ENCODE peak calls at places on chromosomes 5 and 9, in four cellular contexts. One of them, this sample, is unnamed.

GRCh38 chr5:75463726-75464125 is 47.7 kb downstream of the CERT1 start:
- DNase-seq in effector memory CD4-positive, alpha-beta T cell: no peak
- DNase-seq in IMR-90: no peak
- DNase-seq in right cardiac atrium: no peak
- DNase-seq in this sample: no peak

GRCh38 chr9:136484153-136485048 is 1.6 kb upstream of the SEC16A start:
- DNase-seq in right cardiac atrium: peak; percentile 78
- DNase-seq in effector memory CD4-positive, alpha-beta T cell: no peak
- DNase-seq in IMR-90: no peak
- DNase-seq in this sample: peak; percentile 24

GRCh38 chr5:88724201-88724600 is 158.8 kb downstream of the MEF2C start:
- DNase-seq in right cardiac atrium: no peak
- DNase-seq in IMR-90: peak; percentile 29
- DNase-seq in effector memory CD4-positive, alpha-beta T cell: no peak
- DNase-seq in this sample: no peak

GRCh38 chr5:58787982-58788381 is 205.1 kb downstream of the RAB3C start:
- DNase-seq in right cardiac atrium: no peak
- DNase-seq in effector memory CD4-positive, alpha-beta T cell: no peak
- DNase-seq in IMR-90: no peak
- DNase-seq in this sample: no peak

GRCh38 chr5:7534505-7534904 is 138.6 kb downstream of the ADCY2 start:
- DNase-seq in right cardiac atrium: no peak
- DNase-seq in effector memory CD4-positive, alpha-beta T cell: no peak
- DNase-seq in IMR-90: no peak
- DNase-seq in this sample: no peak

GRCh38 chr5:122967625-122968024 is 68.9 kb downstream of the PPIC start:
- DNase-seq in effector memory CD4-positive, alpha-beta T cell: no peak
- DNase-seq in IMR-90: no peak
- DNase-seq in right cardiac atrium: no peak
- DNase-seq in this sample: no peak

GRCh38 chr5:9015250-9015936 is 530.5 kb downstream of the SEMA5A start:
- DNase-seq in effector memory CD4-positive, alpha-beta T cell: no peak
- DNase-seq in IMR-90: peak; percentile 44
- DNase-seq in right cardiac atrium: no peak
- DNase-seq in this sample: no peak

GRCh38 chr9:117377046-117377445 is 37.8 kb downstream of the ASTN2 start:
- DNase-seq in effector memory CD4-positive, alpha-beta T cell: no peak
- DNase-seq in right cardiac atrium: peak; percentile 30
- DNase-seq in IMR-90: no peak
- DNase-seq in this sample: no peak

GRCh38 chr5:102421647-102422046 is 77.2 kb downstream of the SLCO6A1 start:
- DNase-seq in IMR-90: no peak
- DNase-seq in effector memory CD4-positive, alpha-beta T cell: no peak
- DNase-seq in right cardiac atrium: peak; percentile 58
- DNase-seq in this sample: no peak

GRCh38 chr9:35026671-35027070 is 37.1 kb downstream of the DNAJB5 start:
- DNase-seq in IMR-90: no peak
- DNase-seq in effector memory CD4-positive, alpha-beta T cell: no peak
- DNase-seq in right cardiac atrium: no peak
- DNase-seq in this sample: no peak

GRCh38 chr9:116145036-116145435 is 8.6 kb upstream of the PAPPA start:
- DNase-seq in right cardiac atrium: no peak
- DNase-seq in effector memory CD4-positive, alpha-beta T cell: no peak
- DNase-seq in IMR-90: no peak
- DNase-seq in this sample: no peak

GRCh38 chr5:20570486-20570885 is 582.5 kb upstream of the CDH18 start:
- DNase-seq in IMR-90: no peak
- DNase-seq in effector memory CD4-positive, alpha-beta T cell: no peak
- DNase-seq in right cardiac atrium: no peak
- DNase-seq in this sample: no peak

GRCh38 chr9:30732060-30732459 is 1652.4 kb upstream of the ACO1 start:
- DNase-seq in effector memory CD4-positive, alpha-beta T cell: no peak
- DNase-seq in IMR-90: no peak
- DNase-seq in right cardiac atrium: peak; percentile 19
- DNase-seq in this sample: no peak

GRCh38 chr5:173781432-173781825 is 106.7 kb upstream of the CPEB4 start:
- DNase-seq in IMR-90: no peak
- DNase-seq in effector memory CD4-positive, alpha-beta T cell: no peak
- DNase-seq in right cardiac atrium: no peak
- DNase-seq in this sample: no peak

GRCh38 chr9:36888551-36888950 is 145.5 kb downstream of the PAX5 start:
- DNase-seq in IMR-90: no peak
- DNase-seq in effector memory CD4-positive, alpha-beta T cell: no peak
- DNase-seq in right cardiac atrium: no peak
- DNase-seq in this sample: no peak

GRCh38 chr5:141574122-141574510 is 44.7 kb downstream of the DIAPH1 start:
- DNase-seq in IMR-90: peak; percentile 19
- DNase-seq in effector memory CD4-positive, alpha-beta T cell: no peak
- DNase-seq in right cardiac atrium: no peak
- DNase-seq in this sample: no peak

GRCh38 chr9:2486988-2487387 is 134.6 kb upstream of the VLDLR start:
- DNase-seq in IMR-90: no peak
- DNase-seq in right cardiac atrium: no peak
- DNase-seq in effector memory CD4-positive, alpha-beta T cell: no peak
- DNase-seq in this sample: no peak

GRCh38 chr5:126936775-126937418 is 93.5 kb downstream of the MARCHF3 start:
- DNase-seq in right cardiac atrium: no peak
- DNase-seq in IMR-90: no peak
- DNase-seq in effector memory CD4-positive, alpha-beta T cell: no peak
- DNase-seq in this sample: no peak

GRCh38 chr9:109843651-109844050 is 63.7 kb downstream of the PALM2AKAP2 start:
- DNase-seq in IMR-90: no peak
- DNase-seq in effector memory CD4-positive, alpha-beta T cell: no peak
- DNase-seq in right cardiac atrium: peak; percentile 92
- DNase-seq in this sample: no peak

GRCh38 chr9:3299872-3300271 is 225.9 kb downstream of the RFX3 start:
- DNase-seq in effector memory CD4-positive, alpha-beta T cell: no peak
- DNase-seq in right cardiac atrium: no peak
- DNase-seq in IMR-90: no peak
- DNase-seq in this sample: no peak

GRCh38 chr5:110477923-110478322 is 248.5 kb downstream of the TMEM232 start:
- DNase-seq in IMR-90: peak; percentile 2
- DNase-seq in right cardiac atrium: no peak
- DNase-seq in effector memory CD4-positive, alpha-beta T cell: no peak
- DNase-seq in this sample: no peak

GRCh38 chr5:2560435-2560834 is 191.0 kb downstream of the IRX2 start:
- DNase-seq in effector memory CD4-positive, alpha-beta T cell: no peak
- DNase-seq in IMR-90: no peak
- DNase-seq in right cardiac atrium: no peak
- DNase-seq in this sample: no peak
- H3K9me3 ChIP-seq in effector memory CD4-positive, alpha-beta T cell: no peaks in the 10 kb centered on the region
- H3K9me3 ChIP-seq in IMR-90: peaks cover 48% of the 10 kb centered on the region
- H3K9me3 ChIP-seq in right cardiac atrium: no peaks in the 10 kb centered on the region
- H3K9me3 ChIP-seq in this sample: no peaks in the 10 kb centered on the region

DNA sequence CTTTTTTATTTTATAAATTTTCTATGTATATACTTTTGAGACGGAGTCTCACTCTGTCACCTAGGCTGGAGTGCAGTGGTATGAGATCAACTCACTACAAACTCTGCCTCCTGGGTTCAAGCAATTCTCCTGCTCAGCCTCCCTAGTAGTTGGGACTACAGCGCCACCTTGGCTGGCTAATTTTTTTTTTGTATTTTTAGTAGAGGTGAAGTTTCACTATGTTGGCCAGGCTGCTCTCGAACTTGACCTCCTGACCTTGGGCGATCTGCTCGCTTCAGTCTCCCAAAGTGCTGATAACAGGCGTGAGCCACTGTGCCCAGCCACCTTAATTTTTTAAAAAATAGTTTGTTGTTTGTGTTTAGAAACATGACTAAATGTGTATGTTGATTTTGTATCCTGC is 76.6 kb downstream of the FBXO4 start:
- DNase-seq in right cardiac atrium: no peak
- DNase-seq in IMR-90: no peak
- DNase-seq in effector memory CD4-positive, alpha-beta T cell: no peak
- DNase-seq in this sample: no peak
- H3K9me3 ChIP-seq in right cardiac atrium: no peaks in the 10 kb centered on the region
- H3K9me3 ChIP-seq in IMR-90: no peaks in the 10 kb centered on the region
- H3K9me3 ChIP-seq in effector memory CD4-positive, alpha-beta T cell: no peaks in the 10 kb centered on the region
- H3K9me3 ChIP-seq in this sample: peaks cover 2% of the 10 kb centered on the region

DNA sequence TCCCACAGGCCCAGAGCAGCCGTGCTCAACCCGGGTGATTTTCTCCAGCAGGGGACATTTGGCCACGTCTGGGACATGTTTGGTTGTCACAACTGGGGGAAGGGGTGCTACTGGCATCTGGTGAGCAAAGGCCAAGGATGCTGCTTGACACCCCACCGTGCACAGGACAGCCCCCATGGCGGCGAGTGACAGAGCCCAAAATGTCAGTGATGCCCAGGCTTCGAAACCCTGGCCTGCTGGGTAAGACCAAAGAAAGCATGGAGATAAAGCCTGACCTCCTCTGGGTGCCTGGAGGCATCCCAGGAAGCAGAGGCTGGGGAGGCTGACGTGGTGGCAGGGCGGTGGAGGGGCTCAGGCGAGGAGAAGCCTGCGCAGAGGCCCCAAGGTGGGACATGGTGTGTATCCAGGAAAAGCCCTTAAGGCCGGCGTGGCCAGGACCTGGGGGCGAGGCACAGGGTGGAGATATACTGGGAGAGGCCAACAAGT is 66.4 kb downstream of the ZNF354C start:
- DNase-seq in IMR-90: no peak
- DNase-seq in effector memory CD4-positive, alpha-beta T cell: no peak
- DNase-seq in right cardiac atrium: no peak
- DNase-seq in this sample: no peak
- H3K9me3 ChIP-seq in IMR-90: no peaks in the 10 kb centered on the region
- H3K9me3 ChIP-seq in effector memory CD4-positive, alpha-beta T cell: no peaks in the 10 kb centered on the region
- H3K9me3 ChIP-seq in right cardiac atrium: no peaks in the 10 kb centered on the region
- H3K9me3 ChIP-seq in this sample: no peaks in the 10 kb centered on the region

GRCh38 chr9:138009456-138010273 is 132.1 kb downstream of the CACNA1B start:
- DNase-seq in IMR-90: no peak
- DNase-seq in right cardiac atrium: no peak
- DNase-seq in effector memory CD4-positive, alpha-beta T cell: no peak
- DNase-seq in this sample: no peak

GRCh38 chr9:138010861-138011260 is 133.3 kb downstream of the CACNA1B start:
- DNase-seq in effector memory CD4-positive, alpha-beta T cell: no peak
- DNase-seq in right cardiac atrium: no peak
- DNase-seq in IMR-90: no peak
- DNase-seq in this sample: no peak

GRCh38 chr9:138010274-138010800 is 132.8 kb downstream of the CACNA1B start:
- DNase-seq in IMR-90: no peak
- DNase-seq in effector memory CD4-positive, alpha-beta T cell: no peak
- DNase-seq in right cardiac atrium: no peak
- DNase-seq in this sample: no peak

GRCh38 chr9:138013836-138014569 is 136.4 kb downstream of the CACNA1B start:
- DNase-seq in right cardiac atrium: no peak
- DNase-seq in effector memory CD4-positive, alpha-beta T cell: no peak
- DNase-seq in IMR-90: no peak
- DNase-seq in this sample: no peak

GRCh38 chr9:138011951-138012500 is 134.4 kb downstream of the CACNA1B start:
- DNase-seq in right cardiac atrium: no peak
- DNase-seq in IMR-90: no peak
- DNase-seq in effector memory CD4-positive, alpha-beta T cell: no peak
- DNase-seq in this sample: no peak
- H3K9me3 ChIP-seq in right cardiac atrium: no peaks in the 10 kb centered on the region
- H3K9me3 ChIP-seq in IMR-90: peaks cover 19% of the 10 kb centered on the region
- H3K9me3 ChIP-seq in effector memory CD4-positive, alpha-beta T cell: no peaks in the 10 kb centered on the region
- H3K9me3 ChIP-seq in this sample: no peaks in the 10 kb centered on the region

DNA sequence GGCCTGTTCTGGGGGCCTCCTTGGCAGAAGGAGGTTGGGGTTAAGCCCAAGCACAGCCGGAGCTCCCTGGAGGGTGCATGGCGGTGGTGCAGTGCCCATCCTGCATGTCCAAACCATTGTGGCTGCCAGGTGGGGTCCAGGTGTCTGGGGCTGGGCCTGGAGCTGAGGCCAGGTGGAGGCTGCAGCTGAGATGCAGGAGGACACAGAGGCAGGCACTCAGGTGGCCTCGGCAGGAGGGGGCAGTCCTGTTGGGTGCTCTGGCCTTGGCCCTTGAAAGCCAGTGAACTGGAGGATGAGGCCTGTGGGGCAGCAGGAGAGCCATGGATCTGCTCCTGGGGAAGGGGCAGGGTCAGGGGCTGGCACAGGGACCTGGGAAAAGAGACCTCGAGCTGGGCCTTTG is 195.3 kb downstream of the OLFM1 start:
- DNase-seq in IMR-90: no peak
- DNase-seq in right cardiac atrium: no peak
- DNase-seq in effector memory CD4-positive, alpha-beta T cell: no peak
- DNase-seq in this sample: no peak
- H3K9me3 ChIP-seq in IMR-90: peaks cover 27% of the 10 kb centered on the region
- H3K9me3 ChIP-seq in right cardiac atrium: no peaks in the 10 kb centered on the region
- H3K9me3 ChIP-seq in effector memory CD4-positive, alpha-beta T cell: no peaks in the 10 kb centered on the region
- H3K9me3 ChIP-seq in this sample: no peaks in the 10 kb centered on the region

GRCh38 chr5:178711572-178711971 is 18.9 kb downstream of the ZNF354A start:
- DNase-seq in effector memory CD4-positive, alpha-beta T cell: no peak
- DNase-seq in IMR-90: no peak
- DNase-seq in right cardiac atrium: no peak
- DNase-seq in this sample: no peak
- H3K9me3 ChIP-seq in effector memory CD4-positive, alpha-beta T cell: peaks cover 50% of the 10 kb centered on the region
- H3K9me3 ChIP-seq in IMR-90: peaks cover 55% of the 10 kb centered on the region
- H3K9me3 ChIP-seq in right cardiac atrium: peaks cover 20% of the 10 kb centered on the region
- H3K9me3 ChIP-seq in this sample: peaks cover 36% of the 10 kb centered on the region

GRCh38 chr5:83764101-83764500 is 43.4 kb upstream of the HAPLN1 start:
- DNase-seq in effector memory CD4-positive, alpha-beta T cell: no peak
- DNase-seq in right cardiac atrium: no peak
- DNase-seq in IMR-90: no peak
- DNase-seq in this sample: no peak

DNA sequence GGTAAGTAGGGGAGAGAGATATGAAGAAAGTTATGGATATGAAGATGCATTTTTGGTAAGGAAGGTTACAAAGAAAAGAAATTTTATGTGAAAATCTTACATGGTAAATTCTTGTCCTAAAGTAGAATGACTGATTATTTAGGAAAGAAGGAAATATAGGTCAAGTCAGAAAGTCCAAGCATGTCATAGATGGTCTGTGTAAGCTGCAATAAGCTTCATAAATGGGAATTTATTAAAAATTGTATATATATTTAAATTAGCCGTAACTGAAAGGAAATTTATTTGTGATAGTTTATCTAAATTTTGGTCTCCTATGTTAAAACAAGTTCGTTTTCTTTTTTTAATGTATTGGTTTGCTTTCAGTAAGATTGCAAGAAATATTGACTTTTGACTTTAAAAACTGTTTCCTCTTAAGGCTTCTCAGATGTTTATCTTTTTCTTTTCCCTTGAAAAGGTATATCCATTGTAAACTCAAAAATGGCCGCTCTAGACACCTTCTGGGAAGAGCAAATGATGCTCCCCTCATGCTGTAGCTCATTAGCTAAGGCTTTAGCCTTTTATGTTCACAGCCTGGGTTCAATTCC is 46.8 kb upstream of the HAPLN1 start:
- DNase-seq in IMR-90: no peak
- DNase-seq in right cardiac atrium: no peak
- DNase-seq in effector memory CD4-positive, alpha-beta T cell: no peak
- DNase-seq in this sample: no peak
- H3K9me3 ChIP-seq in IMR-90: peaks cover 12% of the 10 kb centered on the region
- H3K9me3 ChIP-seq in right cardiac atrium: no peaks in the 10 kb centered on the region
- H3K9me3 ChIP-seq in effector memory CD4-positive, alpha-beta T cell: no peaks in the 10 kb centered on the region
- H3K9me3 ChIP-seq in this sample: no peaks in the 10 kb centered on the region

GRCh38 chr5:2752059-2752874 is 790 bp upstream of the IRX2 start:
- DNase-seq in IMR-90: no peak
- DNase-seq in effector memory CD4-positive, alpha-beta T cell: no peak
- DNase-seq in right cardiac atrium: no peak
- DNase-seq in this sample: no peak
- H3K9me3 ChIP-seq in IMR-90: peaks cover 8% of the 10 kb centered on the region
- H3K9me3 ChIP-seq in effector memory CD4-positive, alpha-beta T cell: no peaks in the 10 kb centered on the region
- H3K9me3 ChIP-seq in right cardiac atrium: no peaks in the 10 kb centered on the region
- H3K9me3 ChIP-seq in this sample: no peaks in the 10 kb centered on the region

This sample was measured in T-helper 17 cell.